ENCODE peak calls at places on chromosomes 12 and 14, in six cellular contexts. W is tibial nerve, X is sigmoid colon, D is body of pancreas, I is suprapubic skin, Y is GM12878. R is an unnamed sample.

GRCh38 chr12:52197371-52198231 is 5.8 kb upstream of the KRT80 start:
- DNase-seq in X (peak; percentile 75), Y (no peak), D (peak; percentile 84), W (peak; percentile 24), I (no peak), R (peak; percentile 67)

GRCh38 chr12:13173012-13173441 is 23.5 kb upstream of the EMP1 start:
- DNase-seq in Y (no peak), D (no peak), W (no peak), X (peak; percentile 76), I (no peak), R (no peak)

GRCh38 chr14:61342486-61342885 is 21.1 kb downstream of the PRKCH start:
- DNase-seq in I (no peak), X (no peak), Y (peak; percentile 67), W (no peak), D (peak; percentile 32), R (no peak)

GRCh38 chr12:52836042-52836466 is 1.9 kb upstream of the KRT79 start:
- DNase-seq in I (no peak), X (no peak), W (no peak), D (no peak), Y (no peak), R (no peak)

GRCh38 chr12:120835657-120836056 is 68.5 kb downstream of the SPPL3 start:
- DNase-seq in D (no peak), W (no peak), Y (no peak), I (no peak), X (no peak), R (no peak)

GRCh38 chr12:63037721-63038120 is 102.8 kb upstream of the PPM1H start:
- DNase-seq in W (no peak), Y (no peak), I (no peak), X (no peak), D (no peak), R (no peak)

GRCh38 chr12:85424581-85425348 is 144.7 kb downstream of the ALX1 start:
- DNase-seq in X (no peak), D (peak; percentile 61), W (no peak), Y (peak; percentile 15), I (no peak), R (no peak)

GRCh38 chr14:68950111-68950510 is 29.0 kb downstream of the ACTN1 start:
- DNase-seq in W (no peak), I (no peak), X (no peak), Y (no peak), D (no peak), R (no peak)

GRCh38 chr14:102554835-102555819 is 37.3 kb upstream of the RCOR1 start:
- DNase-seq in W (no peak), D (peak; percentile 51), X (no peak), I (no peak), Y (no peak), R (peak; percentile 39)

GRCh38 chr12:4997939-4998338 is 45.7 kb upstream of the KCNA5 start:
- DNase-seq in W (no peak), D (no peak), I (no peak), Y (no peak), X (peak; percentile 79), R (peak; percentile 53)

GRCh38 chr12:109385339-109386078 is 37.8 kb downstream of the MYO1H start:
- DNase-seq in I (peak; percentile 72), W (no peak), X (no peak), Y (no peak), D (no peak), R (peak; percentile 89)

GRCh38 chr14:73829526-73830431 is 21.9 kb upstream of the PTGR2 start:
- DNase-seq in I (no peak), X (no peak), Y (peak; percentile 49), W (no peak), D (peak; percentile 32), R (peak; percentile 58)

GRCh38 chr14:68312884-68313725 is 479.8 kb downstream of the ZFP36L1 start:
- DNase-seq in W (no peak), Y (peak; percentile 99), X (no peak), D (no peak), I (no peak), R (no peak)

GRCh38 chr14:81303258-81303935 is 82.6 kb upstream of the GTF2A1 start:
- DNase-seq in X (no peak), I (peak; percentile 64), W (no peak), D (peak; percentile 95), Y (peak; percentile 41), R (peak; percentile 24)

GRCh38 chr12:1425396-1425729 is 169.0 kb downstream of the FBXL14 start:
- DNase-seq in W (no peak), D (no peak), X (no peak), I (no peak), Y (no peak), R (no peak)

DNA sequence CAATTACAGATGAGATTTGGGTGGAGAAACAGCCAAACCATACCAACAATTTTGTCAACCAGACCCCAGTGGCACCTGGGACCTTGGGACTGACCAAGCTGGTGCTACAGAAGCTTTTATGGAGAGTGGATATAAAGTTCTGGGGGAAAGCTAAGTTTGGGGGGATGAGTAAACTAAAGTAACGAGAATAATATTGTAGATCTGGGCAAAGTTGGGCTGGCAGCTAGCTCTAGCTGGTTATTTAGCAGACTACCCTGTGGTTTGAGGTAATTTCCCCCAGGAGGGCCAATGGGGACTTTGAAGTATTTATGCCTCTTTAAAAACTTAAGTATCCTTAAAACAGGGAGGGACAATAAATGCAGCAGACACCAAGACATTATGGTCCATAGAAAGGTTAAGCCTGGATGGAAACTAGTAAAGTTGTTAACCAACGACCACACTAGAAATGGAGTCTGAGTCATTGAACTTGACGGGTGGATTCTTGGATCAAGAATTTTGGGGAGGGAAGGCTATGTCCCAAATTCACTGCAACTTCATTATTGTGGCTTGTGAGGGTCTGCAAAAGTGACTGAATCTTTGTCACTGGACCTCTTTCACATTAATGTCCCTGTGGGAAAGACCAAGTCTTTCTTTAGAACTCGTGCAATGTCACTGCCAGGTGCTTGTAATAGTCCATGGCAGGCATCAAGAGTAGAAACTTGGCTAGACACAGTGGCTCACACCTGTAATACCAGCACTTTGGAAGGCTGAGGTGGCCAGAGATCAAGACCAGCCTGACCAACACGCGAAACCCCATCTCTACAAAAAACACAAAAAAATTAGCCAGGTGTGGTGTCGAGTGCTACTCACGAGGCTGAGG is 48.5 kb upstream of the OR5AU1 start:
- DNase-seq in Y (no peak), X (no peak), W (no peak), D (no peak), I (no peak), R (no peak)
- TF ChIP-seq POLR2A in Y (peak; percentile 43), X (no peak), W (no peak), D (no peak), I (no peak), R (no peak)

DNA sequence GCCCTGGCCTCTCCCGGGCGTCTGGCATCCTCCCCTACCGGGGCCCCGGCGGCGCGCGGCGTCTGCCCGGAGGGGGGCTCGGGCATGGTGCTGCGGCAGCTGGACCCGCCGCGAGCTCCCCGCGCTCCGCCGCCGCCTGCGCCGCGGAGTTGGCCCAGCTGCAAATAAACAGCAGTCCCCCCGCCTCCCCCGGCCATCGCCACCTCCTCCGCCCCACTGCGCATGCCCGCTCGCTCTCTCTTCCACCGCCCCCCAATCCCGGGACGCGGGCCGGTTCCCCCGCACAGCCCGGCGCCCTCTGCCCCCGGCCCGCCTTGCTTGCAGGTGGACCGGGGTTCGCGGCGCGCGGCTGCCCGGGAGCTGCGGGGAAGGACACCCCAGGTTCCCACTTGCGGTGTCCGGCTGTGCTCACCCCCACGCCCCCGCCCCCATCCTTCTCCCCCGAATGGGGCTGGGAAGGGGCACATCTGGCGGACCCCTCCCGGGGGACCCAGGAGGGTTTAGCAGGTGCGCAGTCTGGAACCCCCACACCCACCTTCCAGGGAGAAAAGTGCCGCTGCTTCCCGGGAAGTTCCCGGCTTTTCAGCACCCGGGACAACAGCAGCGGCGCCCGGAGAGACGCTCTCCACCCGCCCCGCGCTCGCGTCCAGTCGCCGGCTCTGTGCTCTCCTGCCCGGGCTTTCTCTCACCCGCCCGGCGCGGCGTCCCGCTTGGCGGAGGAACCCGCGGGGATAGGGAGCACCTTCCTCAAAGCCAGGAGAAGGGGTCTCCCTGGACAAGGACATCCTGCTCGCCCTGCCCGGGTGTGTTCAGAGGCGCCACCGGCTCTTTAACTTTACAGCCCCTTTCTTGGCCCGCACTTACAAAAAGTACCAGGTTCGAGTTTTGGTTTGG is at the start of gene TMTC1:
- DNase-seq in I (peak; percentile 81), Y (no peak), D (peak; percentile 49), X (peak; percentile 90), W (peak; percentile 40), R (peak; percentile 28)
- TF ChIP-seq POLR2A in I (no peak), Y (no peak), D (no peak), X (no peak), W (no peak), R (no peak)

GRCh38 chr14:22650046-22650739 is 6.0 kb upstream of the OR6J1 start:
- DNase-seq in X (no peak), Y (no peak), D (no peak), W (no peak), I (no peak), R (no peak)

GRCh38 chr14:22653012-22653621 is 9.0 kb upstream of the OR6J1 start:
- DNase-seq in Y (no peak), D (peak; percentile 78), X (peak; percentile 72), I (no peak), W (peak; percentile 23), R (no peak)

GRCh38 chr14:22651586-22651985 is 7.4 kb upstream of the OR6J1 start:
- DNase-seq in Y (no peak), D (no peak), X (no peak), W (no peak), I (no peak), R (no peak)

GRCh38 chr14:22648506-22648905 is 4.4 kb upstream of the OR6J1 start:
- DNase-seq in X (no peak), W (no peak), Y (no peak), I (no peak), D (no peak), R (no peak)

DNA sequence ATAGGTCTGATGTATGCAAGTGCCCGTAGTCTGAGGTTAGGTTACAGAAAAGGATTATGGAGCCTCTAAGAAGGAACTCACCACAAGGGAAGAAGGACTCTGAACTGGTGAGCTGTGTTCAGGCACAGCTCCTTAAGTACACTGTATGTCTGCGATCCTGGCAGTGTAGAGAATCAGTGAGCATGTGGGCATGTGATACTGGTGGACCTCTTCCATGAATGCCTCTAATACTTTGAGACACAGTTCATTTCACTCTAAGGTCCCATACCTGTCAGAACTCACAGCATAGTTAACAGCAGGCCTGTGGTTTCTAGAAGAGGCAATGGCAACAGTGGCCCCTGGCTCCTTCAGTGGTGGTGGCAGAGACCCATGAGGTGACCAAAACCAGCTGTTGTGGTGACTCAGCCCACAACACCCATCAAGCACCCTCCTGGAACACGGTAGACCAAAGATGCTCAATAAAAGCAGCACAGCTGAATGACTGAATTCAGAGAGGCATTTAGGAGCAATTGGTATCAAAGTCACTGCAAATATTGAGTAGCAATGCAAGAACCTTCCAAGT is 6.9 kb upstream of the OR6J1 start:
- DNase-seq in W (no peak), X (no peak), D (no peak), Y (peak; percentile 44), I (no peak), R (no peak)
- TF ChIP-seq POLR2A in W (no peak), X (no peak), D (no peak), Y (peak; percentile 88), I (no peak), R (no peak)

GRCh38 chr14:39179042-39179441 is 4.0 kb downstream of the PNN start:
- DNase-seq in X (no peak), W (no peak), Y (no peak), D (no peak), I (no peak), R (no peak)

GRCh38 chr14:39182770-39183684 is 8.0 kb downstream of the PNN start:
- DNase-seq in W (no peak), I (no peak), D (no peak), Y (no peak), X (no peak), R (no peak)

GRCh38 chr14:39181693-39182047 is 6.6 kb downstream of the PNN start:
- DNase-seq in I (no peak), X (no peak), Y (no peak), D (no peak), W (no peak), R (no peak)

GRCh38 chr14:39180553-39180952 is 5.5 kb downstream of the PNN start:
- DNase-seq in W (no peak), I (no peak), Y (no peak), X (no peak), D (no peak), R (no peak)

GRCh38 chr14:39181026-39181692 is 6.1 kb downstream of the PNN start:
- DNase-seq in I (no peak), D (no peak), X (no peak), Y (no peak), W (no peak), R (no peak)
- TF ChIP-seq POLR2A in I (no peak), D (no peak), X (no peak), Y (peak; percentile 71), W (no peak), R (no peak)

R was measured in lower leg skin.